ENCODE peak calls at places on chromosomes 2 and 18, in five cellular contexts. One of them, this sample, is unnamed.

GRCh38 chr18:26657618-26658581 is 109.5 kb upstream of the KCTD1 start:
- DNase-seq in GM23248: no peak
- DNase-seq in AG08396: no peak
- DNase-seq in mesenteric fat pad: no peak
- DNase-seq in brain microvascular endothelial cell: no peak
- DNase-seq in this sample: no peak

GRCh38 chr2:140552634-140553033 is 1578.2 kb downstream of the LRP1B start:
- DNase-seq in GM23248: no peak
- DNase-seq in AG08396: no peak
- DNase-seq in mesenteric fat pad: no peak
- DNase-seq in brain microvascular endothelial cell: no peak
- DNase-seq in this sample: no peak

GRCh38 chr2:58638256-58638795 is 397.2 kb upstream of the FANCL start:
- DNase-seq in GM23248: peak
- DNase-seq in AG08396: no peak
- DNase-seq in mesenteric fat pad: no peak
- DNase-seq in brain microvascular endothelial cell: no peak
- DNase-seq in this sample: no peak

GRCh38 chr2:127619191-127619590 is 26.8 kb upstream of the GPR17 start:
- DNase-seq in GM23248: no peak
- DNase-seq in AG08396: no peak
- DNase-seq in mesenteric fat pad: no peak
- DNase-seq in brain microvascular endothelial cell: no peak
- DNase-seq in this sample: no peak

GRCh38 chr2:44844651-44845270 is 96.7 kb upstream of the SIX3 start:
- DNase-seq in GM23248: peak
- DNase-seq in AG08396: no peak
- DNase-seq in mesenteric fat pad: no peak
- DNase-seq in brain microvascular endothelial cell: no peak
- DNase-seq in this sample: no peak

GRCh38 chr18:80046011-80046410 is 11.8 kb downstream of the RBFA start:
- DNase-seq in GM23248: no peak
- DNase-seq in AG08396: no peak
- DNase-seq in mesenteric fat pad: no peak
- DNase-seq in brain microvascular endothelial cell: no peak
- DNase-seq in this sample: no peak

GRCh38 chr18:12520442-12520992 is 112.8 kb downstream of the PRELID3A start:
- DNase-seq in GM23248: peak
- DNase-seq in AG08396: peak
- DNase-seq in mesenteric fat pad: no peak
- DNase-seq in brain microvascular endothelial cell: no peak
- DNase-seq in this sample: no peak

GRCh38 chr2:40639294-40639693 is 187.4 kb upstream of the SLC8A1 start:
- DNase-seq in GM23248: no peak
- DNase-seq in AG08396: no peak
- DNase-seq in mesenteric fat pad: no peak
- DNase-seq in brain microvascular endothelial cell: no peak
- DNase-seq in this sample: no peak

GRCh38 chr2:224085246-224085645 is 46.2 kb upstream of the SERPINE2 start:
- DNase-seq in GM23248: peak
- DNase-seq in AG08396: peak
- DNase-seq in mesenteric fat pad: no peak
- DNase-seq in brain microvascular endothelial cell: peak
- DNase-seq in this sample: no peak

GRCh38 chr2:231699006-231699405 is 9.3 kb upstream of the PTMA start:
- DNase-seq in GM23248: peak
- DNase-seq in AG08396: no peak
- DNase-seq in mesenteric fat pad: no peak
- DNase-seq in brain microvascular endothelial cell: no peak
- DNase-seq in this sample: no peak

GRCh38 chr2:27003857-27004256 is 28.9 kb upstream of the TMEM214 start:
- DNase-seq in GM23248: peak
- DNase-seq in AG08396: no peak
- DNase-seq in mesenteric fat pad: no peak
- DNase-seq in brain microvascular endothelial cell: no peak
- DNase-seq in this sample: no peak

GRCh38 chr2:195695002-195695631 is 38.1 kb downstream of the SLC39A10 start:
- DNase-seq in GM23248: no peak
- DNase-seq in AG08396: no peak
- DNase-seq in mesenteric fat pad: no peak
- DNase-seq in brain microvascular endothelial cell: no peak
- DNase-seq in this sample: no peak

GRCh38 chr2:233480490-233481202 is 85.9 kb downstream of the USP40 start:
- DNase-seq in GM23248: no peak
- DNase-seq in AG08396: peak
- DNase-seq in mesenteric fat pad: peak
- DNase-seq in brain microvascular endothelial cell: no peak
- DNase-seq in this sample: no peak

GRCh38 chr2:82084679-82085392 is 1780.3 kb upstream of the LRRTM1 start:
- DNase-seq in GM23248: no peak
- DNase-seq in AG08396: no peak
- DNase-seq in mesenteric fat pad: no peak
- DNase-seq in brain microvascular endothelial cell: no peak
- DNase-seq in this sample: no peak

GRCh38 chr2:74522516-74522915 is 3.5 kb downstream of the DQX1 start:
- DNase-seq in GM23248: no peak
- DNase-seq in AG08396: no peak
- DNase-seq in mesenteric fat pad: peak
- DNase-seq in brain microvascular endothelial cell: no peak
- DNase-seq in this sample: no peak

GRCh38 chr2:230899287-230899686 is 25.8 kb downstream of the GPR55 start:
- DNase-seq in GM23248: no peak
- DNase-seq in AG08396: no peak
- DNase-seq in mesenteric fat pad: peak
- DNase-seq in brain microvascular endothelial cell: no peak
- DNase-seq in this sample: no peak

GRCh38 chr2:100243671-100244030 is 78.7 kb downstream of the LONRF2 start:
- DNase-seq in GM23248: no peak
- DNase-seq in AG08396: no peak
- DNase-seq in mesenteric fat pad: no peak
- DNase-seq in brain microvascular endothelial cell: no peak
- DNase-seq in this sample: no peak

GRCh38 chr2:233603520-233603919 is 13.9 kb upstream of the UGT1A8 start:
- DNase-seq in GM23248: no peak
- DNase-seq in AG08396: no peak
- DNase-seq in mesenteric fat pad: no peak
- DNase-seq in brain microvascular endothelial cell: no peak
- DNase-seq in this sample: no peak

GRCh38 chr18:22883189-22883588 is 49.9 kb upstream of the RBBP8 start:
- DNase-seq in GM23248: no peak
- DNase-seq in AG08396: no peak
- DNase-seq in mesenteric fat pad: no peak
- DNase-seq in brain microvascular endothelial cell: no peak
- DNase-seq in this sample: no peak

GRCh38 chr2:238644095-238645081 is 203.5 kb upstream of the TWIST2 start:
- DNase-seq in GM23248: peak
- DNase-seq in AG08396: peak
- DNase-seq in mesenteric fat pad: no peak
- DNase-seq in brain microvascular endothelial cell: peak
- DNase-seq in this sample: no peak

GRCh38 chr2:73708527-73708926 is 28.6 kb downstream of the TPRKB start:
- DNase-seq in GM23248: no peak
- DNase-seq in AG08396: no peak
- DNase-seq in mesenteric fat pad: no peak
- DNase-seq in brain microvascular endothelial cell: no peak
- DNase-seq in this sample: no peak

GRCh38 chr2:854460-854859 is 96.2 kb upstream of the SNTG2 start:
- DNase-seq in GM23248: peak
- DNase-seq in AG08396: no peak
- DNase-seq in mesenteric fat pad: peak
- DNase-seq in brain microvascular endothelial cell: peak
- DNase-seq in this sample: no peak

GRCh38 chr18:63131106-63131943 is 188.2 kb downstream of the BCL2 start:
- DNase-seq in GM23248: peak
- DNase-seq in AG08396: peak
- DNase-seq in mesenteric fat pad: no peak
- DNase-seq in brain microvascular endothelial cell: peak
- DNase-seq in this sample: peak

GRCh38 chr2:20130821-20131645 is 79.6 kb upstream of the LAPTM4A start:
- DNase-seq in GM23248: no peak
- DNase-seq in AG08396: no peak
- DNase-seq in mesenteric fat pad: no peak
- DNase-seq in brain microvascular endothelial cell: no peak
- DNase-seq in this sample: no peak

GRCh38 chr18:36601316-36601715 is 227.5 kb downstream of the TPGS2 start:
- DNase-seq in GM23248: no peak
- DNase-seq in AG08396: no peak
- DNase-seq in mesenteric fat pad: no peak
- DNase-seq in brain microvascular endothelial cell: no peak
- DNase-seq in this sample: peak

GRCh38 chr18:51009071-51009470 is 20.9 kb upstream of the SMAD4 start:
- DNase-seq in GM23248: peak
- DNase-seq in AG08396: no peak
- DNase-seq in mesenteric fat pad: no peak
- DNase-seq in brain microvascular endothelial cell: no peak
- DNase-seq in this sample: peak

GRCh38 chr2:36973320-36973719 is 7.0 kb upstream of the STRN start:
- DNase-seq in GM23248: no peak
- DNase-seq in AG08396: no peak
- DNase-seq in mesenteric fat pad: no peak
- DNase-seq in brain microvascular endothelial cell: no peak
- DNase-seq in this sample: no peak

GRCh38 chr18:30248061-30248460 is 794.5 kb downstream of the DSC3 start:
- DNase-seq in GM23248: no peak
- DNase-seq in AG08396: no peak
- DNase-seq in mesenteric fat pad: no peak
- DNase-seq in brain microvascular endothelial cell: no peak
- DNase-seq in this sample: no peak

GRCh38 chr2:216385478-216385877 is 13.2 kb upstream of the MARCHF4 start:
- DNase-seq in GM23248: peak
- DNase-seq in AG08396: no peak
- DNase-seq in mesenteric fat pad: no peak
- DNase-seq in brain microvascular endothelial cell: no peak
- DNase-seq in this sample: no peak

GRCh38 chr2:85409719-85410583 is at the start of gene CAPG:
- DNase-seq in GM23248: peak
- DNase-seq in AG08396: no peak
- DNase-seq in mesenteric fat pad: no peak
- DNase-seq in brain microvascular endothelial cell: no peak
- DNase-seq in this sample: peak